ENCODE peak calls at places on chromosomes 13 and 19, in nine cellular contexts. J is heart right ventricle, S is glutamatergic neuron, E is WTC11, Q is fibroblast of pulmonary artery, D is GM12865, Z is breast epithelium, G is GM23338, T is heart left ventricle. K is an unnamed sample.

GRCh38 chr19:44517146-44517545 is 12.3 kb downstream of the CEACAM20 start:
- DNase-seq in J (no peak), Z (no peak), E (no peak), D (no peak), Q (no peak), S (no peak), T (no peak), G (no peak), K (no peak)

GRCh38 chr19:33055718-33056117 is 9.0 kb downstream of the RHPN2 start:
- DNase-seq in D (no peak), G (no peak), J (no peak), E (no peak), Z (no peak), T (no peak), S (no peak), Q (peak; percentile 80), K (no peak)

GRCh38 chr19:42295831-42296525 is 6.0 kb upstream of the PRR19 start:
- DNase-seq in E (peak; percentile 97), T (peak; percentile 76), D (peak; percentile 84), J (peak; percentile 86), Z (peak; percentile 84), S (peak; percentile 93), G (peak; percentile 91), Q (peak; percentile 66), K (peak; percentile 88)

GRCh38 chr19:16258440-16258903 is 60.8 kb downstream of the AP1M1 start:
- DNase-seq in G (no peak), J (peak; percentile 91), D (no peak), E (no peak), Z (peak; percentile 31), S (no peak), T (peak; percentile 89), Q (peak; percentile 33), K (no peak)

GRCh38 chr13:47869780-47870179 is 131.3 kb downstream of the SUCLA2 start:
- DNase-seq in G (no peak), E (no peak), S (no peak), D (no peak), Q (no peak), Z (no peak), J (no peak), T (no peak), K (no peak)

GRCh38 chr19:49861541-49862410 is 5.6 kb downstream of the PNKP start:
- DNase-seq in Z (no peak), Q (no peak), D (peak; percentile 5), E (no peak), J (peak; percentile 4), S (no peak), G (no peak), T (no peak), K (peak; percentile 55)

GRCh38 chr19:39963860-39964259 is 7.1 kb upstream of the PSMC4 start:
- DNase-seq in G (no peak), S (no peak), T (no peak), Q (no peak), D (no peak), J (no peak), Z (no peak), E (no peak), K (no peak)

GRCh38 chr13:98842858-98843481 is 90.5 kb upstream of the SLC15A1 start:
- DNase-seq in E (peak; percentile 84), J (peak; percentile 72), Q (peak; percentile 87), D (peak; percentile 78), T (peak; percentile 72), S (peak; percentile 89), G (peak; percentile 89), Z (no peak), K (peak; percentile 45)

GRCh38 chr13:45289936-45290563 is 50.9 kb downstream of the TPT1 start:
- DNase-seq in S (no peak), E (no peak), Z (no peak), Q (no peak), G (no peak), J (no peak), T (no peak), D (no peak), K (no peak)

GRCh38 chr19:1129535-1129934 is 25.7 kb downstream of the GPX4 start:
- DNase-seq in G (no peak), J (no peak), Z (no peak), Q (no peak), T (no peak), S (no peak), D (no peak), E (no peak), K (no peak)

GRCh38 chr19:1133471-1133929 is 29.7 kb downstream of the GPX4 start:
- DNase-seq in S (no peak), G (peak; percentile 72), T (no peak), E (peak; percentile 74), Q (no peak), D (peak; percentile 91), J (no peak), Z (no peak), K (peak; percentile 57)

GRCh38 chr19:1132625-1133383 is 29.0 kb downstream of the GPX4 start:
- DNase-seq in D (no peak), Q (no peak), Z (no peak), G (no peak), T (no peak), J (no peak), S (no peak), E (no peak), K (no peak)

GRCh38 chr19:1130801-1131717 is 27.3 kb downstream of the GPX4 start:
- DNase-seq in S (no peak), G (no peak), J (no peak), Q (no peak), E (no peak), T (no peak), Z (no peak), D (peak; percentile 72), K (no peak)

DNA sequence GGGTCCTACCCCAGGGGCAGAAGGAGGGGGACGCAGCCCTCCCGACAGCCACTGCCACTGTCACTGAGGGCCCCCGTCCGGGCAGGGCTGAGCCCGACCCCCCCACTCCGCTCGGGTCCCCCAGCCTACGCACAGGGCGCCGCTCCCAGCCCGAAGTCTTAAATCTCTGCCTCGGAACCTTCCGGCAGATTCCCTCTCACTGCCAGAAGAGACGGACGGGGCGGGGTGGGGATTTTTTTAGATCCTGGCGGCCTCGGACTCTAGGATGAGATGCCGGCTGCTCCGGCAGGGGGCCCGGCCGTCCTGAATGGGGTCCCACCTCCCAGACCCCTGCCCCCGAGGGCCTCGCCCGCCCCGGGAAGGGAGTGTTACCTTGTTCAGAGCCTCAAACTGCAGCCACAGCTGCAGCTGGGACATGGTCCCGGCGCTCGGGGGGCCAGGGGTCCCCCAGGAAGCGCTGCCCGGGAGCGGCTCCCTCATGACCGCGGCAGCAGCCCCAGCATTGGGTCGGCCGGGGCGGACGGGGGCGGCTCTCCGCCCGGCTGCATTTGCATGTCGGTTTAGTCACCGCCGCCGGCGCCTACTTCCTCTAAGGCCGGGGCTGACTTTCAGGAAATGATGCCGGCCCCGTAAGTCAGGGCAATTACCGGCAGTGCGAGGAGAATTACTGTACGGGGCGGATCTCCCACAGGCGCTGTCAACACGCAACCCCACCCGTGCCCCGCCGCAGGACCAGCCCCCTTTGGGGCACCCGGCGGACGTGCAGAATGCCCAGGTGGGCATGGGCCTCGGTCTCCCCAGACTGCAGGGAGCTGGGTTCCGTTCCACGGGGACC is 28.1 kb downstream of the GPX4 start:
- DNase-seq in D (peak; percentile 93), J (peak; percentile 88), Q (peak; percentile 92), G (peak; percentile 89), T (peak; percentile 89), Z (peak; percentile 82), E (peak; percentile 69), S (peak; percentile 54), K (peak; percentile 76)
- TF ChIP-seq CTCF in D (no peak), J (no peak), Q (peak; percentile 4), G (no peak), T (peak; percentile 25), Z (peak; percentile 24), E (no peak), S (no peak), K (no peak)

GRCh38 chr19:17380426-17381138 is 3.4 kb upstream of the PLVAP start:
- DNase-seq in E (no peak), S (no peak), T (no peak), Q (no peak), Z (no peak), D (no peak), G (no peak), J (no peak), K (no peak)

GRCh38 chr19:17379221-17379631 is 2.1 kb upstream of the PLVAP start:
- DNase-seq in E (peak; percentile 53), S (no peak), T (no peak), Q (no peak), J (no peak), Z (no peak), D (no peak), G (peak; percentile 74), K (no peak)

DNA sequence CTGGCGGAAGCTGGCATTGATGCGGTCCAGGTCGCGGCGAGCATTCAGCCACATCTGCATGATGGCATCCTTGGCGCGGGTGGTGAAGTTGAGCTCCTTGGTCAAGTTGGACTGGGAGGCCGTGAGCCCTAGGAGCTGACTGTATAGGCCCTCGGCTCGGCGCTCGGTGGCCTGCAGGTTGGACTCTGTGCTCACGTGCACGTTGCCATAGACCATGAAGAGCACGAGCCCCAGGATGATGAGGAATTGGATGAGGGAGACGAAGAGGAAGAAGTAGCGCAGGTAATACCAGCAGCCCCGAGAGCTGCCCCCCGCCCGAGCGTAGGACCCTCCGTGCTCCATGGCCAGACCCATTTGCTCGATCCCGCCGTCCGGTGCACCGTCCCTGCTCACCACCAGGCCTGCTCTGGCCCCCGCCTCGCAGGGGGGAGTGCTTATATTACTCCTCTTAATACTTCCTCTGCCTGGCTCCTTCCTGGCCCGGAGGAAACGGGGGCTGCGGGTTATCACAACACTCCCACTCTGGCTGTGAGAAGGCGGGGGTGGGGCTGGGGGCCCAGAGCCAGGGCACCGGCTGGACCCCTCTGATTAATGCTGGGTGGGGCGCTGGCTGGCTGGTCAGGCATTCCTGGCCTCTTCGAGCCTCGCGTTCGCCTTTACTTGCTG is at the start of gene PLVAP:
- DNase-seq in J (peak; percentile 41), E (no peak), G (no peak), D (no peak), Z (no peak), T (peak; percentile 45), Q (no peak), S (no peak), K (no peak)
- TF ChIP-seq CTCF in J (no peak), E (no peak), G (no peak), D (no peak), Z (no peak), T (no peak), Q (no peak), S (no peak), K (no peak)

GRCh38 chr13:22278336-22278929 is 607.6 kb downstream of the FGF9 start:
- DNase-seq in J (peak; percentile 55), E (peak; percentile 64), T (peak; percentile 38), S (peak; percentile 68), G (peak; percentile 71), Z (peak; percentile 23), Q (no peak), D (peak; percentile 81), K (peak; percentile 45)
- TF ChIP-seq CTCF in J (peak; percentile 56), E (peak; percentile 35), T (peak; percentile 49), S (peak; percentile 73), G (peak; percentile 65), Z (peak; percentile 33), Q (no peak), D (peak; percentile 48), K (no peak)

DNA sequence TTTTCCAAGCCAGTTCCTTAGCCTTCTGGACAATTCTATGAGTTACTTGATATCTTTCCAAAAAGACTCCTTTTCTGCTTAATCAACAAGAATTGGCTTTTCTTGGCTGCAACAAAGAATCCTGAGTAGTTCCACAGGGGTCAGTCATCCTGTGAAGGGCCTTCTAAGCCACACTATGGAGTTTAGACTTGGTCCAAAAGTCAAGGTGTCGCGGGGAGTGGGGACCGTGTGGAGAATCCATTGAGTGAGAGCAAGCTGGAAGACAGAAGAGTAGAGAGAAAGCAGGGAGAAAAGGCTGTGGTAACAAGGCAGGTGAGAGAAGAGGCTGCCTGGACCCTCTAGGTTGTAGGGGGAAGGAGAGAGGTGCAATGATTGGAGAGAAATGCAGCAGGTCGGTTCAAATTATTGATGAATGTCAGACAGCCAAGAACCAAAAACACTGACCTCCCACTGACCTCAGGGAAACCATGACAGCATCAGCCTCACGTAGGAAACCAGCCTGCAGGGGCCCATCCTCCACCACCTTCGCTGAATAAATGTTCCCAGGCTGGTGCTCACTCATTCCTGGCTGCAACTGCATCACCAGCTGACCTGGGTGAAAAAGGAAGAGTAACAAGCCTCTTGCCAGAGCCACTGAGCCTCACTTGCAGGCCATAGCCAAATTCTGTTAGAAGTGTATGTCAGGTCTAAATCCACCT is 7.1 kb upstream of the IFT88 start:
- DNase-seq in Z (no peak), D (no peak), E (no peak), G (no peak), S (no peak), T (no peak), Q (no peak), J (no peak), K (no peak)
- TF ChIP-seq CTCF in Z (no peak), D (no peak), E (no peak), G (no peak), S (no peak), T (no peak), Q (no peak), J (no peak), K (no peak)